ENCODE peak calls at places on chromosomes 3 and 15, in eight cellular contexts. F, N, O, M, X, S, Y and W are unnamed samples.
A peak's percentile ranks its signal among the peaks of the same experiment; 100 is the strongest.

GRCh38 chr3:161560006-161560637 is 63.5 kb downstream of the OTOL1 start:
- DNase-seq in F (peak; percentile 48), N (peak; percentile 52), O (no peak), M (no peak), X (no peak), S (peak; percentile 10), Y (no peak), W (no peak)

GRCh38 chr3:123503200-123503599 is 54.3 kb upstream of the ADCY5 start:
- DNase-seq in F (no peak), N (no peak), O (no peak), M (no peak), X (no peak), S (no peak), Y (no peak), W (no peak)

GRCh38 chr3:4614927-4615326 is 121.8 kb downstream of the ITPR1 start:
- DNase-seq in F (no peak), N (no peak), O (no peak), M (no peak), X (no peak), S (no peak), Y (no peak), W (no peak)

GRCh38 chr3:159760056-159760455 is 228.6 kb upstream of the IL12A start:
- DNase-seq in F (no peak), N (no peak), O (no peak), M (no peak), X (no peak), S (no peak), Y (no peak), W (no peak)

GRCh38 chr3:46954178-46954577 is 22.4 kb downstream of the CCDC12 start:
- DNase-seq in F (no peak), N (no peak), O (no peak), M (no peak), X (no peak), S (no peak), Y (no peak), W (no peak)

GRCh38 chr3:175211481-175211880 is 352.3 kb downstream of the NAALADL2 start:
- DNase-seq in F (no peak), N (no peak), O (no peak), M (no peak), X (no peak), S (no peak), Y (no peak), W (no peak)

GRCh38 chr3:180932819-180933218 is 20.3 kb downstream of the FXR1 start:
- DNase-seq in F (no peak), N (no peak), O (no peak), M (no peak), X (no peak), S (no peak), Y (no peak), W (no peak)

GRCh38 chr15:78067328-78068241 is 9.9 kb downstream of the TBC1D2B start:
- DNase-seq in F (no peak), N (no peak), O (no peak), M (no peak), X (no peak), S (no peak), Y (no peak), W (no peak)

GRCh38 chr3:155938409-155938808 is 68.0 kb downstream of the GMPS start:
- DNase-seq in F (no peak), N (no peak), O (no peak), M (no peak), X (no peak), S (no peak), Y (no peak), W (no peak)

GRCh38 chr3:27360113-27361078 is 8.8 kb downstream of the NEK10 start:
- DNase-seq in F (peak; percentile 34), N (peak; percentile 54), O (no peak), M (no peak), X (no peak), S (no peak), Y (no peak), W (no peak)

GRCh38 chr3:62918752-62919151 is 43.5 kb upstream of the CADPS start:
- DNase-seq in F (no peak), N (no peak), O (no peak), M (no peak), X (no peak), S (no peak), Y (no peak), W (no peak)

GRCh38 chr3:174330303-174330702 is 528.8 kb upstream of the NAALADL2 start:
- DNase-seq in F (peak; percentile 81), N (peak; percentile 86), O (no peak), M (no peak), X (no peak), S (no peak), Y (no peak), W (no peak)

GRCh38 chr15:40047413-40048154 is 8.6 kb upstream of the SRP14 start:
- DNase-seq in F (peak; percentile 68), N (peak; percentile 74), O (peak; percentile 81), M (no peak), X (peak; percentile 25), S (peak; percentile 69), Y (peak; percentile 71), W (peak; percentile 74)

GRCh38 chr3:100254168-100254777 is 6.5 kb upstream of the TBC1D23 start:
- DNase-seq in F (peak; percentile 88), N (peak; percentile 58), O (no peak), M (no peak), X (no peak), S (peak; percentile 79), Y (peak; percentile 39), W (peak; percentile 67)

GRCh38 chr15:33188654-33189257 is 5.8 kb downstream of the FMN1 start:
- DNase-seq in F (no peak), N (no peak), O (no peak), M (no peak), X (no peak), S (no peak), Y (no peak), W (no peak)

GRCh38 chr15:101024111-101024695 is 105.0 kb downstream of the LRRK1 start:
- DNase-seq in F (peak; percentile 73), N (peak; percentile 68), O (no peak), M (no peak), X (no peak), S (peak; percentile 52), Y (peak; percentile 28), W (peak; percentile 82)

GRCh38 chr3:195913382-195913781 is 5.0 kb upstream of the TNK2 start:
- DNase-seq in F (no peak), N (no peak), O (no peak), M (no peak), X (no peak), S (no peak), Y (no peak), W (no peak)

GRCh38 chr3:38829404-38829803 is 13.4 kb upstream of the SCN10A start:
- DNase-seq in F (peak; percentile 90), N (peak; percentile 88), O (no peak), M (no peak), X (no peak), S (no peak), Y (no peak), W (peak; percentile 66)

GRCh38 chr15:95760508-95760907 is 570.0 kb upstream of the NR2F2 start:
- DNase-seq in F (peak; percentile 15), N (no peak), O (no peak), M (no peak), X (no peak), S (no peak), Y (no peak), W (no peak)

DNA sequence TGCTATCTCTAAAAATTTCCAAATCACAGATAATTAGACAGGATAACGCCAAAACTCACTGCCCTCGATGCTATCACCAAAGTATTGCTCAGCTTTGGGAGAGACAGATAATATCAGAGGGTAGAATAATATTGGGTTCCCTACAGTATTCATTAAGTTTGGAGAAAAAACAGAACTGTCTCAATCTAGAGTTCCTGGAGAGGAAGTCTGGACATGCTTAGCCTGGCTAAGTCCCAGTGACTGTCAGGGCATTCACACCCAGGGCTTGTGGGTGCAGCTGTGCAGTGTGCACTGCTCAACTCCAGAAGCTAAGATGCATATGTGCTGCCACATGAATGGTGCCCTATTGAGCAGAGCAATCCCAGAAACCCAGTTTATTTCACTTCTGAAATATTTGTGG is 459.6 kb upstream of the DPH6 start:
- DNase-seq in F (no peak), N (no peak), O (no peak), M (no peak), X (no peak), S (no peak), Y (no peak), W (no peak)
- H3K4me3 ChIP-seq in F (no peak overlapping the region), N (no peak overlapping the region), O (no peak overlapping the region), M (no peak overlapping the region), X (no peak overlapping the region), S (no peak overlapping the region), Y (no peak overlapping the region), W (no peak overlapping the region)

DNA sequence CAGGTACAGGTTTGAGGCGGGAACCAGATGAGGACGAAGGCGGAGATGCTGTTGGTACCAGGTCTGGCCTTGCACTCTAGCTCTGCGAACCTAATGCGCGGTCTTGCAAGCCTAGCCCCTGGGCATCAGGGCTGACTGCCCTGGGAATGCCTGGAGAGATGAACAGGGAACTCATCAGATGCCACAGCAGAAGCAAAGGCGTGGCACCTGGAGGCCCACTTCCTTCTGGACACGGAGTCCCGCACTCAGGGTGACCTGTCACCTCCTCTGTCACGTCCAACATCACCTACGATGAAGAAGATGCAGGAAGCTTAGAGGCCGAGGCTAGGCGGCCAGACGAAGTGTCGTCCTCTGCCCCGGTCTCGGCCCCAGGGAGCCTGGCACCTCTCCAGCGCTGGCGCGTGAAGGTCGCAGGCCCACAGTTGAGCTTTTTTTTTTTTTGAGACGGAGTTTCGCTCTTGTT is 9.4 kb downstream of the RPLP1 start:
- DNase-seq in F (no peak), N (no peak), O (no peak), M (no peak), X (no peak), S (peak; percentile 33), Y (peak; percentile 40), W (no peak)
- H3K4me3 ChIP-seq in F (peak overlapping the region; percentile 56), N (peak overlapping the region; percentile 57), O (peak overlapping the region; percentile 33), M (peak overlapping the region; percentile 55), X (peak overlapping the region; percentile 93), S (peak overlapping the region; percentile 67), Y (peak overlapping the region; percentile 11), W (peak overlapping the region; percentile 61)

DNA sequence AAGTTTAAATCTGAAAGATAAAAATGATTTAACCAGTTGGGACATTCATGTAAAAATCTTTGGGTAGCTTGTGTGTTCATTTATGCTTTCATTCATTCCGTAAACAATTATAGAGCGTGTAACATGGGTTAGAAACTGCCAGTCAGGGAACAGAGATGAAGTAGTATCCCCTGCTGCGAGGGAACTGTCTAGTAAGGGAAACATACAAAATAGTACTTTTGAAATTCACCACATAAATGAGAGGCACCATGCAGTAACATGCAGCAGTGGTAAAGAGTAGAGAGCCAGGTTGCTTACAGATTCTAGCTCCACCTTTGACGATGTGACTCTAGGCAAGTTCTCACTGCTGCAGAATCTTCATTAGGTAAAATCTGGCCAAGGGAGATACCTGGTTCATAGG is 921 bp downstream of the DZIP3 start:
- DNase-seq in F (no peak), N (no peak), O (no peak), M (no peak), X (no peak), S (no peak), Y (no peak), W (no peak)
- H3K4me3 ChIP-seq in F (peak overlapping the region; percentile 86), N (peak overlapping the region; percentile 90), O (no peak overlapping the region), M (peak overlapping the region; percentile 67), X (peak overlapping the region; percentile 88), S (peak overlapping the region; percentile 78), Y (no peak overlapping the region), W (peak overlapping the region; percentile 63)

DNA sequence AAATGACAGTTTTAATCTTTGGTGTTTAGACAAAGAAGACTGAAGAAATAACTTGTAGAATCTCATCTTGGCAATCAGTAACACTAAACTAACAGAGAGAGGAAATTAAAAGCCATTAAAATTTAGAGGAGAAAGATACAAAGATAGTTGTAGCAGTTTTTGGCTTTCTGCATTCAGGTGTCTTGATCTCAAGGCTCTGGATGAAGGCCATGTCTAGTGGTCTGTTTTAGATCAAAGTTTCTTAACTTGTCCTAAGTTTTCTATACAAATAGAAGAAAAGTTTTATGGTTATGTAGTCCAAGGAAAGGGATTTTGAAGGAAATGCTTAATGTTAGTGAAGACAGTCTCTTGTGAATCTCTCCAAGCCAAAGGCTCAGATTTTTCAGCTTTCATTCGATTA is 222.9 kb downstream of the BCHE start:
- DNase-seq in F (no peak), N (no peak), O (no peak), M (no peak), X (no peak), S (no peak), Y (no peak), W (no peak)
- H3K4me3 ChIP-seq in F (no peak overlapping the region), N (no peak overlapping the region), O (no peak overlapping the region), M (no peak overlapping the region), X (no peak overlapping the region), S (no peak overlapping the region), Y (no peak overlapping the region), W (no peak overlapping the region)